ENCODE peak calls at places on chromosomes 3 and 15, in seven cellular contexts. D, X, B, M, S, F and U are unnamed samples.

GRCh38 chr3:10964537-10965167 is 27.9 kb upstream of the SLC6A1 start:
- DNase-seq in D (peak), X (no peak), B (no peak), M (no peak), S (no peak), F (peak), U (no peak)

GRCh38 chr15:89888214-89888804 is 5.5 kb downstream of the AP3S2 start:
- DNase-seq in D (peak), X (no peak), B (no peak), M (no peak), S (no peak), F (no peak), U (no peak)

GRCh38 chr3:43162573-43163084 is 56.8 kb upstream of the POMGNT2 start:
- DNase-seq in D (no peak), X (no peak), B (no peak), M (no peak), S (no peak), F (peak), U (no peak)

GRCh38 chr15:39110746-39111145 is 470.1 kb upstream of the THBS1 start:
- DNase-seq in D (no peak), X (no peak), B (no peak), M (no peak), S (no peak), F (no peak), U (no peak)

GRCh38 chr3:63193647-63194046 is 84.5 kb upstream of the SYNPR start:
- DNase-seq in D (no peak), X (no peak), B (no peak), M (no peak), S (no peak), F (no peak), U (no peak)

GRCh38 chr15:90191344-90191687 is 9.8 kb upstream of the SEMA4B start:
- DNase-seq in D (no peak), X (no peak), B (no peak), M (no peak), S (no peak), F (no peak), U (no peak)

GRCh38 chr3:66483006-66483928 is 17.6 kb downstream of the LRIG1 start:
- DNase-seq in D (no peak), X (no peak), B (no peak), M (no peak), S (no peak), F (no peak), U (no peak)

GRCh38 chr3:158267015-158267414 is 157.1 kb downstream of the RSRC1 start:
- DNase-seq in D (no peak), X (no peak), B (no peak), M (no peak), S (no peak), F (no peak), U (no peak)

GRCh38 chr3:169112153-169112892 is 551.2 kb downstream of the MECOM start:
- DNase-seq in D (no peak), X (peak), B (no peak), M (no peak), S (no peak), F (no peak), U (no peak)

GRCh38 chr15:31480356-31481058 is 153.9 kb downstream of the KLF13 start:
- DNase-seq in D (no peak), X (no peak), B (peak), M (no peak), S (no peak), F (no peak), U (no peak)

GRCh38 chr3:172142074-172143059 is 103.0 kb downstream of the FNDC3B start:
- DNase-seq in D (peak), X (peak), B (no peak), M (no peak), S (no peak), F (no peak), U (no peak)

GRCh38 chr15:25059698-25060471 is 105.1 kb downstream of the SNRPN start:
- DNase-seq in D (no peak), X (no peak), B (no peak), M (no peak), S (peak), F (no peak), U (no peak)

GRCh38 chr3:170469151-170470062 is 50.7 kb downstream of the CLDN11 start:
- DNase-seq in D (no peak), X (peak), B (no peak), M (no peak), S (no peak), F (no peak), U (no peak)

GRCh38 chr15:80682201-80682600 is 12.9 kb upstream of the ABHD17C start:
- DNase-seq in D (no peak), X (no peak), B (no peak), M (no peak), S (no peak), F (no peak), U (no peak)

GRCh38 chr3:18446067-18446793 is 21.1 kb upstream of the SATB1 start:
- DNase-seq in D (no peak), X (no peak), B (no peak), M (no peak), S (no peak), F (no peak), U (no peak)

GRCh38 chr15:77907824-77908751 is 169.4 kb downstream of the TBC1D2B start:
- DNase-seq in D (no peak), X (peak), B (no peak), M (peak), S (no peak), F (peak), U (no peak)

GRCh38 chr3:184171562-184171961 is 3.1 kb upstream of the AP2M1 start:
- DNase-seq in D (peak), X (no peak), B (no peak), M (no peak), S (no peak), F (no peak), U (no peak)

GRCh38 chr15:68536331-68537095 is 42.3 kb upstream of the CORO2B start:
- DNase-seq in D (no peak), X (peak), B (no peak), M (no peak), S (no peak), F (no peak), U (no peak)